ENCODE peak calls at places on chromosomes 13 and 19, in five cellular contexts. Q is activated CD4-positive, alpha-beta T cell treated with anti-CD3 and anti-CD28 coated beads for 36 hours; J is RWPE1; X is AG10803; N is NCI-H774. M is an unnamed sample.

GRCh38 chr13:48942131-48942530 is 33.6 kb upstream of the FNDC3A start:
- DNase-seq in N (no peak), X (peak), Q (no peak), J (peak), M (no peak)

GRCh38 chr19:5870986-5871394 is 650 bp upstream of the FUT5 start:
- DNase-seq in Q (no peak), J (no peak), N (no peak), X (peak), M (no peak)

GRCh38 chr13:45194081-45194939 is 6.5 kb downstream of the KCTD4 start:
- DNase-seq in N (no peak), Q (no peak), X (peak), J (no peak), M (peak)

GRCh38 chr19:35507561-35507960 is 5.9 kb downstream of the DMKN start:
- DNase-seq in X (no peak), J (no peak), N (no peak), Q (no peak), M (no peak)

GRCh38 chr19:41917676-41918075 is 10.6 kb downstream of the ERFL start:
- DNase-seq in J (no peak), Q (no peak), N (no peak), X (no peak), M (no peak)

GRCh38 chr19:1189419-1189818 is 15.4 kb upstream of the SBNO2 start:
- DNase-seq in J (no peak), Q (peak), N (no peak), X (no peak), M (no peak)

GRCh38 chr19:45059258-45059965 is 16.9 kb downstream of the ZNF296 start:
- DNase-seq in Q (peak), J (peak), N (peak), X (peak), M (peak)

GRCh38 chr19:5128251-5128931 is 159.5 kb downstream of the KDM4B start:
- DNase-seq in J (no peak), Q (no peak), N (no peak), X (peak), M (peak)

GRCh38 chr13:48806522-48806921 is 152.8 kb downstream of the CYSLTR2 start:
- DNase-seq in J (no peak), X (no peak), Q (no peak), N (no peak), M (no peak)

GRCh38 chr13:45833663-45834062 is 17.9 kb downstream of the SIAH3 start:
- DNase-seq in Q (no peak), X (peak), J (peak), N (no peak), M (peak)

GRCh38 chr13:77521595-77522367 is 13.7 kb upstream of the SCEL start:
- DNase-seq in Q (no peak), J (peak), X (peak), N (no peak), M (no peak)

GRCh38 chr13:77409412-77409811 is 82.5 kb upstream of the MYCBP2 start:
- DNase-seq in Q (no peak), X (no peak), J (no peak), N (no peak), M (no peak)

GRCh38 chr19:7679017-7679720 is 1.5 kb upstream of the TRAPPC5 start:
- DNase-seq in J (no peak), X (no peak), Q (peak), N (no peak), M (no peak)

GRCh38 chr19:27972291-27973040 is 1240.5 kb downstream of the UQCRFS1 start:
- DNase-seq in N (no peak), X (peak), J (no peak), Q (no peak), M (peak)

GRCh38 chr19:14318873-14319272 is 62.4 kb upstream of the ADGRE5 start:
- DNase-seq in Q (peak), X (no peak), J (no peak), N (no peak), M (no peak)

GRCh38 chr13:79287994-79288795 is 117.9 kb downstream of the RBM26 start:
- DNase-seq in N (no peak), Q (no peak), J (no peak), X (no peak), M (no peak)

GRCh38 chr13:74695021-74695800 is 561.0 kb upstream of the KLF12 start:
- DNase-seq in X (no peak), J (no peak), N (no peak), Q (no peak), M (no peak)

GRCh38 chr19:12783849-12784393 is 7.4 kb upstream of the JUNB start:
- DNase-seq in X (no peak), J (peak), Q (peak), N (no peak), M (peak)

GRCh38 chr19:51470966-51471365 is 7.4 kb upstream of the CEACAM18 start:
- DNase-seq in N (no peak), J (no peak), X (no peak), Q (no peak), M (no peak)

GRCh38 chr13:34201050-34201913 is 383.3 kb downstream of the RFC3 start:
- DNase-seq in Q (no peak), N (no peak), J (no peak), X (peak), M (no peak)

GRCh38 chr13:97287047-97287383 is 64.9 kb downstream of the MBNL2 start:
- DNase-seq in X (no peak), J (no peak), Q (no peak), N (no peak), M (no peak)

GRCh38 chr19:35742121-35742724 is at the start of gene IGFLR1:
- DNase-seq in J (no peak), X (no peak), N (no peak), Q (peak), M (no peak)

GRCh38 chr19:40006273-40006691 is 9.4 kb downstream of the ZNF546 start:
- DNase-seq in Q (no peak), N (no peak), J (no peak), X (peak), M (no peak)

GRCh38 chr13:98315902-98316301 is 138.8 kb upstream of the RNF113B start:
- DNase-seq in J (no peak), X (no peak), Q (no peak), N (no peak), M (no peak)

GRCh38 chr19:50387176-50387867 is 3.2 kb downstream of the POLD1 start:
- DNase-seq in N (no peak), X (peak), Q (no peak), J (no peak), M (no peak)

GRCh38 chr19:33724021-33724722 is 72.5 kb upstream of the KCTD15 start:
- DNase-seq in X (no peak), Q (no peak), J (no peak), N (no peak), M (no peak)

GRCh38 chr19:50975766-50976165 is 6.4 kb upstream of the KLK6 start:
- DNase-seq in J (peak), N (no peak), Q (no peak), X (no peak), M (peak)

GRCh38 chr13:96000069-96000468 is 53.1 kb downstream of the UGGT2 start:
- DNase-seq in Q (no peak), X (no peak), N (no peak), J (no peak), M (no peak)

GRCh38 chr19:55369651-55370304 is 485 bp downstream of the IL11 start:
- DNase-seq in X (peak), Q (peak), J (peak), N (no peak), M (no peak)

GRCh38 chr13:29438772-29439171 is 156.7 kb downstream of the SLC7A1 start:
- DNase-seq in J (no peak), X (no peak), Q (no peak), N (no peak), M (no peak)

GRCh38 chr19:23996549-23996948 is 81.9 kb downstream of the ZNF726 start:
- DNase-seq in X (no peak), Q (peak), J (no peak), N (no peak), M (no peak)

GRCh38 chr13:102195566-102196462 is 206.0 kb downstream of the FGF14 start:
- DNase-seq in Q (no peak), J (no peak), X (no peak), N (no peak), M (no peak)

GRCh38 chr19:2633693-2634075 is 68.8 kb downstream of the GNG7 start:
- DNase-seq in Q (no peak), X (no peak), J (no peak), N (no peak), M (no peak)

GRCh38 chr19:30076751-30077670 is 135.0 kb downstream of the URI1 start:
- DNase-seq in N (no peak), X (no peak), Q (no peak), J (no peak), M (no peak)

GRCh38 chr13:42354246-42355117 is 82.5 kb downstream of the AKAP11 start:
- DNase-seq in J (no peak), N (no peak), X (peak), Q (peak), M (peak)

GRCh38 chr13:79528356-79528755 is 47.4 kb downstream of the NDFIP2 start:
- DNase-seq in Q (no peak), X (no peak), J (no peak), N (no peak), M (no peak)